ENCODE peak calls at places on chromosomes 5 and 9, in four cellular contexts. M, B, W and A are unnamed samples.

GRCh38 chr9:2469681-2470141 is 151.9 kb upstream of the VLDLR start:
- DNase-seq in B (no peak), W (no peak), M (peak; percentile 41), A (no peak)

GRCh38 chr9:16869140-16869903 is 1.1 kb downstream of the BNC2 start:
- DNase-seq in B (no peak), M (no peak), W (no peak), A (no peak)

GRCh38 chr9:105445203-105445881 is 2.5 kb upstream of the FSD1L start:
- DNase-seq in M (peak; percentile 32), B (no peak), W (no peak), A (no peak)

GRCh38 chr5:168663276-168664004 is 84.3 kb upstream of the PANK3 start:
- DNase-seq in W (no peak), M (no peak), B (no peak), A (no peak)

GRCh38 chr9:97480749-97481148 is 20.7 kb upstream of the TMOD1 start:
- DNase-seq in W (no peak), M (no peak), B (no peak), A (no peak)

GRCh38 chr5:103894882-103895281 is 332.3 kb upstream of the NUDT12 start:
- DNase-seq in W (no peak), M (no peak), B (no peak), A (no peak)

GRCh38 chr9:32398207-32398606 is 13.8 kb downstream of the ACO1 start:
- DNase-seq in B (no peak), W (no peak), M (no peak), A (no peak)

GRCh38 chr5:160524827-160525226 is 103.2 kb downstream of the PTTG1 start:
- DNase-seq in M (no peak), B (no peak), W (no peak), A (no peak)

GRCh38 chr5:24110019-24110615 is 534.7 kb downstream of the CDH10 start:
- DNase-seq in W (no peak), B (peak; percentile 5), M (no peak), A (no peak)

GRCh38 chr5:141250576-141250975 is 5.4 kb downstream of the PCDHB15 start:
- DNase-seq in W (no peak), M (no peak), B (no peak), A (no peak)

GRCh38 chr9:105413486-105414068 is 34.3 kb upstream of the FSD1L start:
- DNase-seq in W (no peak), M (no peak), B (no peak), A (no peak)

GRCh38 chr9:83508072-83508471 is 30.1 kb downstream of the FRMD3 start:
- DNase-seq in B (no peak), W (no peak), M (no peak), A (no peak)

GRCh38 chr9:613771-614347 is 227.6 kb upstream of the DMRT1 start:
- DNase-seq in W (no peak), B (peak; percentile 74), M (peak; percentile 64), A (no peak)

GRCh38 chr9:6467006-6467625 is 54.1 kb downstream of the UHRF2 start:
- DNase-seq in B (no peak), W (no peak), M (no peak), A (no peak)

GRCh38 chr9:37963936-37964739 is 60.2 kb upstream of the SLC25A51 start:
- DNase-seq in W (peak; percentile 75), B (no peak), M (no peak), A (no peak)

GRCh38 chr5:115963566-115963965 is 1.3 kb downstream of the LVRN start:
- DNase-seq in M (no peak), B (no peak), W (no peak), A (no peak)

GRCh38 chr5:91794455-91794854 is 411.3 kb upstream of the ARRDC3 start:
- DNase-seq in W (no peak), B (no peak), M (no peak), A (no peak)

GRCh38 chr5:128093368-128093767 is 9.8 kb downstream of the SLC12A2 start:
- DNase-seq in W (no peak), M (no peak), B (no peak), A (no peak)

GRCh38 chr5:79865588-79865987 is 125.5 kb downstream of the MTX3 start:
- DNase-seq in W (no peak), M (no peak), B (no peak), A (no peak)

GRCh38 chr5:378301-378891 is 56.9 kb downstream of the AHRR start:
- DNase-seq in W (no peak), B (peak; percentile 32), M (no peak), A (peak; percentile 25)

GRCh38 chr5:109885205-109885604 is 195.5 kb downstream of the MAN2A1 start:
- DNase-seq in M (no peak), W (peak; percentile 79), B (no peak), A (no peak)

GRCh38 chr9:13082796-13083195 is 196.7 kb downstream of the MPDZ start:
- DNase-seq in M (no peak), B (no peak), W (no peak), A (no peak)

GRCh38 chr5:96196890-96197289 is 235.2 kb upstream of the ELL2 start:
- DNase-seq in W (no peak), M (no peak), B (no peak), A (no peak)

GRCh38 chr5:84119252-84119651 is 265.4 kb downstream of the EDIL3 start:
- DNase-seq in M (no peak), B (no peak), W (no peak), A (no peak)

GRCh38 chr9:117400131-117400530 is 14.7 kb downstream of the ASTN2 start:
- DNase-seq in W (no peak), B (no peak), M (no peak), A (no peak)

GRCh38 chr9:31100311-31100710 is 1284.1 kb upstream of the ACO1 start:
- DNase-seq in M (no peak), W (no peak), B (no peak), A (no peak)

GRCh38 chr5:140401362-140402257 is at the start of gene ANKHD1:
- DNase-seq in W (peak; percentile 98), B (peak; percentile 92), M (peak; percentile 98), A (peak; percentile 96)

GRCh38 chr5:146041180-146041789 is 64.1 kb downstream of the PLAC8L1 start:
- DNase-seq in W (no peak), M (no peak), B (no peak), A (no peak)

GRCh38 chr9:32431940-32432555 is 47.6 kb downstream of the ACO1 start:
- DNase-seq in W (no peak), B (no peak), M (peak; percentile 30), A (no peak)

GRCh38 chr5:175829718-175830585 is 41.4 kb upstream of the CPLX2 start:
- DNase-seq in B (no peak), M (no peak), W (no peak), A (no peak)

GRCh38 chr9:34010979-34011378 is 37.7 kb downstream of the UBAP2 start:
- DNase-seq in B (no peak), M (no peak), W (no peak), A (no peak)

GRCh38 chr5:16437974-16438373 is 27.6 kb downstream of the ZNF622 start:
- DNase-seq in B (no peak), M (no peak), W (no peak), A (no peak)
- TF ChIP-seq CTCF in B (no peak), M (peak; percentile 35), W (no peak), A (peak; percentile 18)

DNA sequence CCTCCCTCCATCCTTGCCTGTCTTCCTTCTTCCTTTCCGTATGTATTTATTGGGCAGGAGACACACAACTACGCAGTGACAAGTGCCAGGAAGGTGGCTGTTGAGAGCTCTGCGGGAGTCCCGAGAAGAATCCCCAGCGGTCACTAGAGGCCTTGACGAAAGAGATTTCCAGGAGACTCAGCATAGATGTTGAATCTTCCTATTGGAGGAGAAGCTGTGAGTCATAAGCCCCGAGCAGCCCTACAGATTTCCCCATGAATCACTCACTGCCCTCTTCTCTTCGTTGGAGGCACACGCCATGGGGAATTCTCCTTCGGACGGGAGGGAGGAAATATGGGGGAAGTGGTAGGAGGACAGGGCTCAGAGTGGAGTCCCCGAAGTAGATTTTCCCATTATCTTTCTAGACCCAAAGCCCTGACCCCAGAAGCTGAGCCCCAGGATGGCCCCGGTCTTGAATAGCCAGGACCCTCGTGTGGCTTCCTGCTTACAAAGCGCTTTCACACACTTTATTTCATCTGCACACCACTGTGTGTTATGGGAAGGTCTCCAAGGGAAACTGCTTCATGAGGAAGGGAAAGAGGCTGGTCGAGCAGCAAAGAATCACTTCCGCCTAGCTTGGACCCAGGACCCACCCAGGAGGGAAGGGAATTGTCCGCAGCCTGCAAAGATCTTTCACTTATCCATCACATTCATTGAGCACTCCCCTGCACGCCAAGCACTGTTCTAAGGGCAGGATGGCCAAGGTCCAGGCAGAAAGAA is 12.7 kb downstream of the DUSP1 start:
- DNase-seq in M (no peak), W (no peak), B (no peak), A (no peak)
- TF ChIP-seq CTCF in M (no peak), W (no peak), B (no peak), A (no peak)

GRCh38 chr9:131095666-131096489 is 453 bp upstream of the AIF1L start:
- DNase-seq in W (peak; percentile 87), M (no peak), B (no peak), A (peak; percentile 83)
- TF ChIP-seq CTCF in W (no peak), M (no peak), B (no peak), A (peak; percentile 64)

GRCh38 chr9:114492991-114493390 is 12.3 kb downstream of the WHRN start:
- DNase-seq in B (no peak), W (no peak), M (no peak), A (no peak)

GRCh38 chr9:114494776-114495569 is 10.3 kb downstream of the WHRN start:
- DNase-seq in B (no peak), M (no peak), W (no peak), A (no peak)

GRCh38 chr9:114495992-114496391 is 9.3 kb downstream of the WHRN start:
- DNase-seq in B (no peak), W (no peak), M (no peak), A (no peak)

GRCh38 chr9:114491430-114492003 is 13.8 kb downstream of the WHRN start:
- DNase-seq in W (no peak), M (no peak), B (no peak), A (no peak)

GRCh38 chr9:114493521-114494184 is 11.6 kb downstream of the WHRN start:
- DNase-seq in B (no peak), M (no peak), W (no peak), A (no peak)
- TF ChIP-seq CTCF in B (no peak), M (no peak), W (no peak), A (no peak)

GRCh38 chr9:114264806-114265550 is 57.9 kb upstream of the ORM1 start:
- DNase-seq in B (no peak), W (no peak), M (no peak), A (no peak)

GRCh38 chr9:114261987-114262386 is 60.9 kb upstream of the ORM1 start:
- DNase-seq in W (no peak), B (no peak), M (no peak), A (no peak)

GRCh38 chr9:114266969-114267368 is 55.9 kb upstream of the ORM1 start:
- DNase-seq in M (no peak), B (no peak), W (no peak), A (no peak)

GRCh38 chr9:114261026-114261425 is 61.9 kb upstream of the ORM1 start:
- DNase-seq in W (no peak), M (no peak), B (no peak), A (no peak)

GRCh38 chr9:114263853-114264510 is 58.9 kb upstream of the ORM1 start:
- DNase-seq in W (no peak), M (no peak), B (no peak), A (no peak)
- TF ChIP-seq CTCF in W (no peak), M (peak; percentile 40), B (no peak), A (peak; percentile 66)

GRCh38 chr9:132651259-132651658 is 18.5 kb downstream of the DDX31 start:
- DNase-seq in B (no peak), M (no peak), W (no peak), A (no peak)
- TF ChIP-seq CTCF in B (peak; percentile 10), M (peak; percentile 35), W (no peak), A (peak; percentile 65)

GRCh38 chr5:139222346-139222745 is 24.2 kb upstream of the SIL1 start:
- DNase-seq in M (no peak), B (no peak), W (no peak), A (no peak)
- TF ChIP-seq CTCF in M (no peak), B (no peak), W (no peak), A (no peak)